ENCODE peak calls at places on chromosomes 4 and X, in six cellular contexts. Q is A549, X is IMR-90, Y is pancreas, Z is lung, A is tibial nerve. O is an unnamed sample.

GRCh38 chrX:138877746-138878145 is 166.2 kb upstream of the FGF13 start:
- DNase-seq in Q (no peak), X (no peak), Y (no peak), Z (no peak), A (no peak), O (no peak)

GRCh38 chr4:119517361-119518229 is 111.0 kb downstream of the PDE5A start:
- DNase-seq in Q (peak; percentile 33), X (peak; percentile 91), Y (no peak), Z (no peak), A (no peak), O (no peak)

GRCh38 chr4:121819216-121819980 is 4.3 kb downstream of the CCNA2 start:
- DNase-seq in Q (no peak), X (no peak), Y (no peak), Z (no peak), A (no peak), O (no peak)

GRCh38 chr4:72006576-72006975 is 25.2 kb upstream of the NPFFR2 start:
- DNase-seq in Q (no peak), X (peak; percentile 56), Y (no peak), Z (no peak), A (no peak), O (no peak)

GRCh38 chr4:121189351-121189750 is 25.2 kb upstream of the TNIP3 start:
- DNase-seq in Q (no peak), X (no peak), Y (no peak), Z (no peak), A (no peak), O (no peak)

GRCh38 chr4:38160487-38161207 is 200.4 kb downstream of the PTTG2 start:
- DNase-seq in Q (peak; percentile 86), X (peak; percentile 99), Y (peak; percentile 82), Z (peak; percentile 63), A (no peak), O (no peak)

GRCh38 chr4:126395661-126396060 is 1080.9 kb downstream of the FAT4 start:
- DNase-seq in Q (peak; percentile 1), X (peak; percentile 33), Y (no peak), Z (no peak), A (no peak), O (no peak)

GRCh38 chr4:143489116-143489515 is 24.4 kb upstream of the SMARCA5 start:
- DNase-seq in Q (no peak), X (peak; percentile 28), Y (no peak), Z (no peak), A (no peak), O (no peak)

GRCh38 chr4:94758700-94759399 is 1.1 kb downstream of the BMPR1B start:
- DNase-seq in Q (peak; percentile 55), X (no peak), Y (no peak), Z (no peak), A (no peak), O (no peak)

GRCh38 chrX:46687619-46688018 is 71.3 kb downstream of the SLC9A7 start:
- DNase-seq in Q (no peak), X (peak; percentile 29), Y (no peak), Z (no peak), A (no peak), O (no peak)

GRCh38 chr4:5711479-5712184 is 631 bp downstream of the EVC start:
- DNase-seq in Q (peak; percentile 55), X (peak; percentile 51), Y (no peak), Z (no peak), A (no peak), O (no peak)

GRCh38 chr4:122403860-122404259 is 25.0 kb downstream of the ADAD1 start:
- DNase-seq in Q (no peak), X (no peak), Y (no peak), Z (no peak), A (no peak), O (no peak)

GRCh38 chrX:1434871-1435240 is 17.9 kb downstream of the ASMTL start:
- DNase-seq in Q (no peak), X (no peak), Y (no peak), Z (no peak), A (no peak), O (peak; percentile 56)

GRCh38 chr4:61950625-61951024 is 750.5 kb downstream of the ADGRL3 start:
- DNase-seq in Q (no peak), X (no peak), Y (no peak), Z (no peak), A (no peak), O (no peak)

GRCh38 chrX:129559800-129560199 is 19.7 kb downstream of the OCRL start:
- DNase-seq in Q (no peak), X (no peak), Y (no peak), Z (no peak), A (no peak), O (no peak)

GRCh38 chrX:633043-633654 is 2.6 kb downstream of the SHOX start:
- DNase-seq in Q (no peak), X (no peak), Y (no peak), Z (no peak), A (no peak), O (no peak)

GRCh38 chrX:135931644-135932487 is 38.4 kb downstream of the SAGE1 start:
- DNase-seq in Q (peak; percentile 42), X (peak; percentile 24), Y (peak; percentile 11), Z (peak; percentile 55), A (peak; percentile 22), O (no peak)

GRCh38 chr4:2868840-2869487 is 25.3 kb downstream of the ADD1 start:
- DNase-seq in Q (no peak), X (no peak), Y (no peak), Z (no peak), A (no peak), O (no peak)

GRCh38 chr4:82969414-82969813 is 41.2 kb downstream of the LIN54 start:
- DNase-seq in Q (no peak), X (no peak), Y (no peak), Z (no peak), A (no peak), O (no peak)

GRCh38 chr4:143391895-143392294 is 55.2 kb downstream of the GAB1 start:
- DNase-seq in Q (no peak), X (peak; percentile 89), Y (no peak), Z (no peak), A (no peak), O (no peak)

GRCh38 chr4:155578726-155579385 is 87.8 kb upstream of the GUCY1A1 start:
- DNase-seq in Q (no peak), X (no peak), Y (no peak), Z (no peak), A (no peak), O (no peak)

GRCh38 chrX:31545726-31546125 is 473.9 kb upstream of the FTHL17 start:
- DNase-seq in Q (no peak), X (no peak), Y (no peak), Z (no peak), A (no peak), O (no peak)

GRCh38 chr4:173669460-173670179 is 139.6 kb upstream of the HAND2 start:
- DNase-seq in Q (no peak), X (no peak), Y (no peak), Z (no peak), A (no peak), O (no peak)

GRCh38 chr4:52573551-52573950 is 85.5 kb downstream of the USP46 start:
- DNase-seq in Q (no peak), X (peak; percentile 15), Y (no peak), Z (no peak), A (no peak), O (no peak)

GRCh38 chr4:152101546-152102183 is 340.9 kb upstream of the GATB start:
- DNase-seq in Q (no peak), X (no peak), Y (no peak), Z (no peak), A (no peak), O (no peak)

GRCh38 chr4:99949034-99949998 is 759 bp downstream of the H2AZ1 start:
- DNase-seq in Q (peak; percentile 92), X (peak; percentile 93), Y (peak; percentile 84), Z (peak; percentile 94), A (peak; percentile 80), O (peak; percentile 68)

GRCh38 chr4:163554870-163555465 is 60.5 kb downstream of the TMA16 start:
- DNase-seq in Q (no peak), X (peak; percentile 32), Y (no peak), Z (no peak), A (no peak), O (no peak)

GRCh38 chr4:180101348-180102083 is 2141.7 kb upstream of the TENM3 start:
- DNase-seq in Q (no peak), X (no peak), Y (no peak), Z (no peak), A (no peak), O (no peak)

GRCh38 chr4:55078987-55079386 is 46.4 kb downstream of the KDR start:
- DNase-seq in Q (no peak), X (peak; percentile 12), Y (no peak), Z (no peak), A (peak; percentile 33), O (no peak)

DNA sequence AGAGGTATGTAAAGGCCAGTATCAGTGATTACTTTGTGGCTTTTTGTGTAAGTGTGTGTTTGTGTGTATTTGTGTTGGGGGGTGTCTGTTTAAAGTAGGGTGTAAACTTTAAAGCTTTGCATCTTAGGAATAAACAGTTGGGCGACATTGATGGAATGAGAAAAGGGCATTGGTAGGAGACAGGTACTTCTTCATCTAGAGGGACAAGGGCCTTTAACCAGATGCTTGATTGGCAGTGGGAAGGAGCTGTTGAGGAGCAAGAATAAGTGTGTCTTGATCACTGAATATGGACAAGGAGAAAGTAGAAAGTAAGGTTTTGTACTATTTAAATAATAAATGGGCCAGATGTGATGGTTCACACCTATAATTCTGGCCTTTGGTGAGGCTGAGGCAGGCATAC is 48.8 kb downstream of the RAPGEF2 start:
- DNase-seq in Q (no peak), X (no peak), Y (no peak), Z (no peak), A (no peak), O (no peak)
- H3K4me1 ChIP-seq in Q (peaks cover 2% of the 10 kb centered on the region), X (peaks cover 2% of the 10 kb centered on the region), Y (peaks cover 35% of the 10 kb centered on the region), Z (peaks cover 4% of the 10 kb centered on the region), A (no peaks in the 10 kb centered on the region), O (peaks cover 8% of the 10 kb centered on the region)

DNA sequence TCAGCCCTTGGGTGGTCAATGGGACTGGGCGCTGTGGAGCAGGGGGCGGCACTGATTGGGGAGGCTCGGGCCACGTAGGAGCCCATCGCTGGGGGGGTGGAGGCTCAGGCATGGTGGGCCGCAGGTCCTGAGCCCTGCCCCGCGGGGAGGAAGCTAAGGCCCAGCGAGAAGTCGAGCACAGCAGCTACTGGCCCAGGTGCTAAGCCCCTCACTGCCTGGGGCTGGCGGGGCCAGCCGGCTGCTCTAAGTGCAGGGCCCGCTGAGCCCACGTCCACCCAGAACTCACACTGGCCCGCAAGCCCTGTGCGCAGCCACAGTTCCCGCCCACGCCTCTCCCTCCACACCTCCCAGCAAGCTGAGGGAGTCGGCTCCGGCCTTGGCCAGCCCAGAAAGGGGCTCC is 66.4 kb downstream of the ZNF141 start:
- DNase-seq in Q (no peak), X (no peak), Y (no peak), Z (no peak), A (no peak), O (no peak)
- H3K9me3 ChIP-seq in Q (peaks cover 8% of the 10 kb centered on the region), X (peaks cover 32% of the 10 kb centered on the region), Y (no peaks in the 10 kb centered on the region), Z (peaks cover 48% of the 10 kb centered on the region), A (no peaks in the 10 kb centered on the region), O (peaks cover 59% of the 10 kb centered on the region)

DNA sequence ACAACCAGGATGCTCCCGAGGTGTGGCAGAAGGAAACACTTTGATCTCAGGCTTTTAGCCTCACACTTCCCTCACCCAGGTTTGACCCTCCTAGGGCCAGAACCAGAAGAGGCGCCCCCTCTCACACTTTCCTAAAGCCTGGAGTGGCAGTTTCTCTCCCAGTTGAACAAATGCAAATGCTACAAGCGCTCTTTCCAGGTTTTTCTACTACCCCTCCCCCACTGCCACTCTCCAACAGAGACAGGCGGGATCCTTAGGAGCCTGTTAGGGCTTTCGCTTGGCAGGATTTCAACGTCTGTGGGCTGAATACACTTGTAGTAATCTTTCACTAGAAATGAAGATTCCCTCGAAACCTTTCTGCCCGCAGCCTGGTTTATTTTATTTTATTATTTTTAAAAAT is 2.4 kb downstream of the TSC22D3 start:
- DNase-seq in Q (no peak), X (no peak), Y (peak; percentile 11), Z (no peak), A (no peak), O (no peak)
- H3K4me3 ChIP-seq in Q (no peak overlapping the region), X (no peak overlapping the region), Y (peak overlapping the region; percentile 49), Z (no peak overlapping the region), A (peak overlapping the region; percentile 48), O (peak overlapping the region; percentile 81)

GRCh38 chr4:89301902-89302301 is 5.7 kb downstream of the GPRIN3 start:
- DNase-seq in Q (no peak), X (no peak), Y (no peak), Z (no peak), A (no peak), O (no peak)
- H3K4me1 ChIP-seq in Q (peaks cover 55% of the 10 kb centered on the region), X (no peaks in the 10 kb centered on the region), Y (peaks cover 80% of the 10 kb centered on the region), Z (peaks cover 2% of the 10 kb centered on the region), A (no peaks in the 10 kb centered on the region), O (no peaks in the 10 kb centered on the region)